ENCODE peak calls at places on chromosomes 12 and 14, in seven cellular contexts. M is thyroid gland, I is gastrocnemius medialis, E is upper lobe of left lung, T is tibial artery, F is sigmoid colon, H is adrenal gland. X is an unnamed sample. For H3K4me1 and H3K9me3, the result is how much of the 10 kb centered on the place peaks cover.

GRCh38 chr14:92625213-92625612 is 111.6 kb downstream of the RIN3 start:
- DNase-seq in I (no peak), H (no peak), M (no peak), T (no peak), F (no peak), E (no peak), X (no peak)

GRCh38 chr14:59013672-59014298 is 174.7 kb upstream of the DAAM1 start:
- DNase-seq in E (no peak), I (no peak), H (no peak), F (no peak), T (no peak), M (no peak), X (no peak)

GRCh38 chr14:96587823-96588385 is 85.7 kb downstream of the PAPOLA start:
- DNase-seq in T (no peak), F (peak), E (no peak), H (no peak), M (no peak), I (no peak), X (no peak)

GRCh38 chr12:57131896-57132744 is 3.8 kb downstream of the LRP1 start:
- DNase-seq in F (peak), T (no peak), H (no peak), M (no peak), I (no peak), E (no peak), X (no peak)

GRCh38 chr14:38973083-38973700 is 129.8 kb downstream of the SEC23A start:
- DNase-seq in T (no peak), H (no peak), I (no peak), M (no peak), E (no peak), F (no peak), X (no peak)

GRCh38 chr14:59511916-59512530 is 27.7 kb downstream of the JKAMP start:
- DNase-seq in T (no peak), M (peak), E (no peak), H (no peak), I (no peak), F (no peak), X (no peak)

GRCh38 chr12:113903381-113903863 is 62.7 kb downstream of the RBM19 start:
- DNase-seq in H (no peak), T (no peak), M (no peak), E (no peak), I (no peak), F (no peak), X (no peak)

GRCh38 chr14:22822017-22822618 is 6.9 kb upstream of the SLC7A7 start:
- DNase-seq in H (no peak), F (peak), T (no peak), M (no peak), E (no peak), I (no peak), X (peak)

GRCh38 chr14:102975662-102976061 is 53.2 kb downstream of the AMN start:
- DNase-seq in F (no peak), I (no peak), H (no peak), E (no peak), M (no peak), T (no peak), X (no peak)

GRCh38 chr12:70830221-70831061 is 90.1 kb downstream of the PTPRR start:
- DNase-seq in H (no peak), I (no peak), F (no peak), E (no peak), M (no peak), T (no peak), X (peak)

GRCh38 chr12:94560416-94561221 is 89.7 kb downstream of the TMCC3 start:
- DNase-seq in M (no peak), I (no peak), T (no peak), H (peak), E (no peak), F (no peak), X (peak)

GRCh38 chr14:61662437-61663311 is 32.6 kb upstream of the HIF1A start:
- DNase-seq in T (no peak), M (peak), F (no peak), H (no peak), E (peak), I (no peak), X (peak)

GRCh38 chr14:64421166-64421565 is 33.0 kb downstream of the MTHFD1 start:
- DNase-seq in I (no peak), E (no peak), T (no peak), F (no peak), H (no peak), M (no peak), X (no peak)

GRCh38 chr14:79841433-79841832 is 369.9 kb downstream of the DIO2 start:
- DNase-seq in E (no peak), T (no peak), M (no peak), I (no peak), F (no peak), H (no peak), X (no peak)

GRCh38 chr14:82488473-82488872 is 954.8 kb upstream of the SEL1L start:
- DNase-seq in F (no peak), M (no peak), E (no peak), I (no peak), T (no peak), H (no peak), X (no peak)

GRCh38 chr14:22781606-22782000 is 15.1 kb downstream of the OXA1L start:
- DNase-seq in F (no peak), M (no peak), T (no peak), E (no peak), I (no peak), H (no peak), X (no peak)

GRCh38 chr14:54470701-54471100 is 18.1 kb downstream of the GMFB start:
- DNase-seq in M (no peak), T (no peak), H (no peak), E (no peak), I (no peak), F (no peak), X (peak)

GRCh38 chr14:96362071-96362964 is 823 bp downstream of the ATG2B start:
- DNase-seq in E (peak), F (no peak), M (peak), I (peak), T (peak), H (peak), X (peak)

GRCh38 chr12:54981796-54982195 is 2.8 kb downstream of the TESPA1 start:
- DNase-seq in T (no peak), M (no peak), F (no peak), H (no peak), E (no peak), I (no peak), X (no peak)

GRCh38 chr14:63633801-63634200 is 7.9 kb downstream of the WDR89 start:
- DNase-seq in M (no peak), T (no peak), H (no peak), E (no peak), F (no peak), I (no peak), X (no peak)

GRCh38 chr12:21828779-21829178 is 54.3 kb upstream of the KCNJ8 start:
- DNase-seq in E (peak), F (peak), I (peak), H (no peak), T (peak), M (no peak), X (no peak)

GRCh38 chr14:99688629-99689028 is 4.5 kb downstream of the CYP46A1 start:
- DNase-seq in T (no peak), F (peak), H (no peak), E (no peak), I (no peak), M (no peak), X (no peak)

GRCh38 chr12:77625441-77625840 is 205.3 kb upstream of the NAV3 start:
- DNase-seq in T (no peak), F (no peak), I (no peak), H (no peak), E (no peak), M (no peak), X (no peak)

GRCh38 chr14:57848353-57848752 is 17.5 kb downstream of the SLC35F4 start:
- DNase-seq in T (no peak), F (no peak), E (no peak), M (no peak), H (no peak), I (no peak), X (no peak)

GRCh38 chr14:98269533-98269932 is 1002.5 kb downstream of the BCL11B start:
- DNase-seq in H (no peak), E (no peak), F (no peak), I (no peak), T (no peak), M (no peak), X (no peak)

GRCh38 chr14:98944989-98945388 is 327.0 kb downstream of the BCL11B start:
- DNase-seq in H (no peak), E (no peak), M (no peak), F (no peak), T (no peak), I (no peak), X (no peak)

GRCh38 chr14:96629082-96629481 is 126.9 kb downstream of the PAPOLA start:
- DNase-seq in E (no peak), F (no peak), I (no peak), M (no peak), H (no peak), T (peak), X (no peak)

GRCh38 chr12:27711312-27711682 is 665 bp downstream of the MRPS35 start:
- DNase-seq in M (no peak), E (no peak), I (no peak), T (no peak), H (no peak), F (no peak), X (peak)

GRCh38 chr14:34227834-34228662 is 234.0 kb downstream of the SPTSSA start:
- DNase-seq in H (peak), T (peak), I (peak), F (peak), M (peak), E (peak), X (peak)

GRCh38 chr12:67647251-67647546 is 1.3 kb upstream of the DYRK2 start:
- DNase-seq in H (no peak), I (no peak), T (no peak), E (no peak), F (no peak), M (no peak), X (no peak)

GRCh38 chr14:41062826-41063225 is 543.9 kb upstream of the LRFN5 start:
- DNase-seq in F (no peak), T (no peak), M (no peak), H (no peak), I (no peak), E (no peak), X (no peak)

GRCh38 chr12:105949391-105949790 is 189.4 kb downstream of the NUAK1 start:
- DNase-seq in M (no peak), E (no peak), H (no peak), T (no peak), I (no peak), F (no peak), X (no peak)

GRCh38 chr14:88322505-88323085 is 474 bp downstream of the KCNK10 start:
- DNase-seq in E (no peak), T (no peak), I (no peak), H (no peak), M (no peak), F (no peak), X (no peak)

GRCh38 chr12:32217354-32218310 is 111.0 kb downstream of the BICD1 start:
- DNase-seq in H (peak), M (no peak), F (no peak), T (no peak), E (peak), I (no peak), X (no peak)

GRCh38 chr12:114319422-114319821 is 86.5 kb downstream of the TBX5 start:
- DNase-seq in F (no peak), E (no peak), I (no peak), H (peak), T (no peak), M (no peak), X (no peak)

GRCh38 chr12:6954754-6955461 is 3.8 kb downstream of the PTPN6 start:
- DNase-seq in F (peak), T (no peak), I (no peak), E (no peak), M (no peak), H (peak), X (no peak)

GRCh38 chr12:6953417-6954315 is 2.5 kb downstream of the PTPN6 start:
- DNase-seq in T (no peak), H (peak), I (no peak), F (peak), E (peak), M (no peak), X (peak)

GRCh38 chr12:6952860-6953416 is 1.8 kb downstream of the PTPN6 start:
- DNase-seq in E (no peak), M (no peak), T (no peak), I (no peak), F (peak), H (peak), X (no peak)

GRCh38 chr12:6955462-6956331 is 4.5 kb downstream of the PTPN6 start:
- DNase-seq in F (peak), I (no peak), H (no peak), M (no peak), E (no peak), T (no peak), X (no peak)

GRCh38 chr12:6954316-6954710 is 3.2 kb downstream of the PTPN6 start:
- DNase-seq in F (no peak), H (peak), I (no peak), M (no peak), E (no peak), T (no peak), X (no peak)
- H3K4me1 ChIP-seq in F (under half), H (under half), I (under half), M (under half), E (half or more), T (under half), X (under half)

GRCh38 chr12:73659802-73660201 is 877.8 kb upstream of the ATXN7L3B start:
- DNase-seq in E (no peak), I (no peak), T (no peak), F (no peak), M (no peak), H (no peak), X (no peak)
- H3K9me3 ChIP-seq in E (under half), I (under half), T (under half), F (under half), M (under half), H (under half), X (under half)

GRCh38 chr12:124559182-124560017 is 8.0 kb downstream of the NCOR2 start:
- DNase-seq in F (no peak), E (no peak), I (no peak), M (no peak), T (no peak), H (no peak), X (no peak)
- H3K4me1 ChIP-seq in F (half or more), E (half or more), I (under half), M (under half), T (under half), H (half or more), X (under half)

GRCh38 chr14:18656627-18657026 is 55.7 kb downstream of the OR11H12 start:
- DNase-seq in T (no peak), F (no peak), E (no peak), I (no peak), M (no peak), H (no peak), X (no peak)
- H3K9me3 ChIP-seq in T (under half), F (under half), E (under half), I (under half), M (under half), H (under half), X (under half)

DNA sequence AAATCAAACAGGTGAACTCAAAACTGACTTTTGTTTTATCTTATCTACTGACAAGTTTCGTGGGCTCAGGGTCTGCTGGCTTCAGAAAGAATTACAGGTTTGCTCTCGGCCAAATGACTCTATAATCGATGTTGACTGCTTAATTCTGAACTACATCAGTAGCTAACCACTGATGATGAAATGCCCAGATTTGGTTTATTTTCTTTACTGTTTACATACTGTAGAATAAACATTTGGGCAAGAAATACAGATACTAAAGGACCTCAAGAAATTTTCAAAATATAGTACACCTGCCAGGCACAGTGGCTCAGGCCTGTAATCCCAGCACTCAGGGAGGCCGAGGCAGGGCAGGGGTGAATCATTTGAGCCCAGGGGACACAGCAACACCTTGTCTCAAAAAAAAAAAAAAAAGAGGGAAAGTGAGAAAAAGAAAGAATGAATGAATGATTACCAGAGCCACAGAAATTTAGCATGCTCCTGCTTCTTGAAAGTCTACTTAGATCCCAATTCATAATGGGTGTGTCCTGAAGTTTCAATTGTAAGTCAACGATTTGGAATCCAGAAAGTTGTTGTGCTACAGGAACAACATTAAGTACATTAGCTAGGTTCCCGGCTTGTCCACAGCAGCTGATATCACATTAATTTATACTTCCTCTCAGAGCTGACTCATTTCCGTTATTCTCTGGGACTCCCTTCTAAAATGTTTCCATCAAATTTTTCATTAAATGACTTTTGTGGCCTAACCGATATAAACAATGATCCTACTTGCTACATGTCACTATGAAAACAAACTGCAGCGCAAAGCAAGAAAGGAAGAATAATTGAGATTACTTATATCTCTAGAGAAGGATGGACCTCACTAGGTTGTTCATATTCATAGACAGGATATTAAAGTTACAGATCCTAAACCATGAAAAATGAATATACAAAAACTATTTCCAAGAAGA is 134.3 kb downstream of the MED13L start:
- DNase-seq in H (no peak), E (no peak), M (no peak), F (no peak), I (no peak), T (no peak), X (no peak)
- H3K4me1 ChIP-seq in H (half or more), E (half or more), M (under half), F (half or more), I (half or more), T (under half), X (under half)

DNA sequence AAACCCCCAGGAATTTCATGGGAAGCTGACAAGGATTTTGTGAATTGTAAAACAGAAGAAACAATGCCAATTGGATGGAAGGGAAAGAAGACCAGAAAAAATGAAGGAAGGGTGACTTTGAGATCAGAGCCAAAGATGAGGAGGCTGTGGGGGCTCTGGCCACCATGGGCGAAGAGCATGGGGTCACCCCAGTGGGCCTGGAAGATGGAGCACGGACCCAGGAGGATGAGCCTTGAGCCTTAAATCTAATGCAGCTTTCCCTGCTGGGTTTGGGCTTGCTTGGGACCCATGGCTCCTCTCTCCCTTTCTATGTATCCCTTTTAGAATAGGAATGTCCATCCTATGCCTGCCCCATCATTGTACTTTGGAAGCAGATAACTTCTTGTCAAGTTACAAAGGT is 322.2 kb downstream of the TMEM121 start:
- DNase-seq in H (no peak), T (no peak), I (no peak), E (no peak), M (no peak), F (no peak), X (no peak)
- H3K9me3 ChIP-seq in H (under half), T (under half), I (under half), E (under half), M (under half), F (under half), X (under half)

DNA sequence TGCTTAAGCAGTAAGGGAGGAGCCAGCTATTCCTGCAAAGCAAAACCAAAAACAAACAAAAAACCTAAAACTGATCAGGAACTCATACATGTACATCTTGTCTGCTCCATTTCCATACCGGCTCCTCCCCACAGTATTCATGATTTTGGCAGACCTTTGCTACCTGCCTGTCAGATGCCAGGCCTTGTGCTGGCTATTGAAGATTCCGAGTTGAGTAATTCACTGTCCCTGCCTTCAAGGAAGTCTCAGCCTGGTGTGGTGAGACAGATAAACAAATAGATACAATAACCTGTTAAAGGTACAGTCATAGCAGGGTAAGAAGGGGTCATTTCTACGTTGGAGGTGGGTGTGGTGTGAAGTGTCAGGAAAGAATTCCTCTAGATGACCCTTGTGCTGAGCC is 42.7 kb downstream of the SUSD6 start:
- DNase-seq in H (peak), F (no peak), I (no peak), M (no peak), E (no peak), T (no peak), X (peak)
- H3K4me1 ChIP-seq in H (half or more), F (half or more), I (half or more), M (half or more), E (half or more), T (under half), X (half or more)

GRCh38 chr14:28870033-28870564 is 103.5 kb downstream of the FOXG1 start:
- DNase-seq in T (no peak), M (no peak), E (no peak), F (no peak), H (no peak), I (no peak), X (no peak)
- H3K9me3 ChIP-seq in T (under half), M (under half), E (under half), F (under half), H (under half), I (under half), X (under half)

GRCh38 chr14:51925980-51926379 is 63.4 kb upstream of the RTRAF start:
- DNase-seq in E (no peak), M (no peak), H (no peak), T (no peak), I (no peak), F (no peak), X (no peak)

GRCh38 chr14:51921026-51921425 is 60.6 kb downstream of the GNG2 start:
- DNase-seq in F (no peak), I (no peak), E (no peak), M (no peak), H (no peak), T (no peak), X (no peak)

GRCh38 chr14:51922624-51923023 is 62.2 kb downstream of the GNG2 start:
- DNase-seq in H (no peak), T (no peak), E (no peak), I (no peak), M (no peak), F (peak), X (no peak)

GRCh38 chr14:51926449-51926848 is 62.9 kb upstream of the RTRAF start:
- DNase-seq in T (no peak), E (no peak), H (no peak), F (no peak), M (no peak), I (no peak), X (no peak)

GRCh38 chr14:51924600-51924999 is 64.2 kb downstream of the GNG2 start:
- DNase-seq in F (no peak), H (no peak), I (no peak), M (no peak), E (no peak), T (no peak), X (no peak)
- H3K4me1 ChIP-seq in F (under half), H (under half), I (under half), M (under half), E (under half), T (under half), X (under half)

X was measured in small intestine.